ENCODE peak calls at places on chromosomes 2 and 18, in six cellular contexts. R, N, D, I, A and O are unnamed samples.

GRCh38 chr2:98846041-98846440 is 90.0 kb downstream of the CRACDL start:
- DNase-seq in R (no peak), D (no peak), A (no peak), N (no peak), I (no peak), O (no peak)

GRCh38 chr2:195967336-195967735 is 101.3 kb downstream of the DNAH7 start:
- DNase-seq in I (peak), A (peak), R (no peak), D (no peak), N (no peak), O (no peak)

GRCh38 chr2:232434563-232435374 is 21.2 kb upstream of the ALPI start:
- DNase-seq in D (no peak), I (no peak), R (no peak), A (no peak), N (no peak), O (no peak)

GRCh38 chr2:137005173-137005572 is 239.8 kb downstream of the THSD7B start:
- DNase-seq in A (no peak), R (no peak), I (no peak), N (no peak), D (no peak), O (no peak)

GRCh38 chr2:170106441-170106840 is 71.5 kb upstream of the MYO3B start:
- DNase-seq in R (no peak), D (no peak), I (no peak), A (no peak), N (no peak), O (no peak)

GRCh38 chr2:234595829-234596228 is 98.9 kb upstream of the ARL4C start:
- DNase-seq in I (peak), R (no peak), N (peak), D (no peak), A (no peak), O (no peak)

GRCh38 chr2:142014536-142014935 is 116.3 kb downstream of the LRP1B start:
- DNase-seq in N (no peak), I (no peak), R (no peak), A (no peak), D (no peak), O (no peak)

GRCh38 chr2:219772103-219772502 is 144.7 kb downstream of the SLC4A3 start:
- DNase-seq in I (no peak), A (no peak), D (no peak), N (no peak), R (no peak), O (no peak)

GRCh38 chr2:157929871-157930667 is 53.9 kb upstream of the ACVR1 start:
- DNase-seq in A (no peak), N (no peak), I (no peak), D (no peak), R (no peak), O (no peak)

GRCh38 chr18:55779461-55779710 is 191.4 kb upstream of the TCF4 start:
- DNase-seq in D (no peak), N (peak), A (peak), I (peak), R (no peak), O (no peak)

GRCh38 chr2:168184896-168185513 is 62.4 kb downstream of the STK39 start:
- DNase-seq in R (no peak), I (peak), N (peak), D (no peak), A (no peak), O (no peak)

GRCh38 chr18:64692826-64693225 is 543.9 kb upstream of the LINC00305 start:
- DNase-seq in D (no peak), I (no peak), A (no peak), R (no peak), N (no peak), O (no peak)

GRCh38 chr18:79615091-79615490 is 64.5 kb upstream of the CTDP1 start:
- DNase-seq in D (peak), R (no peak), N (no peak), A (no peak), I (no peak), O (no peak)

GRCh38 chr18:5425721-5426120 is 118.1 kb downstream of the EPB41L3 start:
- DNase-seq in D (no peak), R (no peak), A (no peak), I (no peak), N (no peak), O (no peak)

GRCh38 chr18:5421981-5422380 is 121.8 kb downstream of the EPB41L3 start:
- DNase-seq in A (no peak), I (no peak), R (no peak), D (no peak), N (no peak), O (no peak)

GRCh38 chr18:5422626-5423025 is 121.2 kb downstream of the EPB41L3 start:
- DNase-seq in I (no peak), A (no peak), R (no peak), D (no peak), N (no peak), O (no peak)

GRCh38 chr18:5420909-5421308 is 122.9 kb downstream of the EPB41L3 start:
- DNase-seq in D (no peak), I (no peak), R (no peak), A (no peak), N (no peak), O (no peak)

GRCh38 chr18:5424903-5425302 is 118.9 kb downstream of the EPB41L3 start:
- DNase-seq in N (peak), A (peak), R (no peak), D (no peak), I (no peak), O (no peak)
- TF ChIP-seq CTCF in N (peak), A (peak), R (peak), D (peak), I (peak), O (peak)

DNA sequence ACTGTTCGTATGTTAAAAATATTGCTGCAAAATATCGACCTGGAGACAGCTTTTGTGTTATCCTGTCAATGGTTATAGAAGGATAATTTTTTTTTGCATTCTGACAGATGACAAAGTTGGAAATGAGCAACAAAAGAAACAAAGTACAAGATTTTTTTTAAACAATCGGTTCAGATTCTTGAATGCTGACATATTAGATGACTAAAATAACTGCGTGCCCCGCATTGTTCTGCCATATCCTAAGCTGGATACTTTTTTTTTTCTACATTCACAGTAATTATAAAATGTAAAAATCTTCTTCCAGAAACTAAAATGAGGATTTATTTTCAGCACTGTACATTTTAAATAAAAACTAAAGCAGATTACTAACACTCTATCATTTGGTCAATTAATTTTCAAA is 67.1 kb downstream of the ABCG8 start:
- DNase-seq in R (no peak), N (no peak), A (peak), I (no peak), D (no peak), O (no peak)
- H3K4me3 ChIP-seq in R (no peak), N (no peak), A (no peak), I (no peak), D (no peak), O (no peak)

GRCh38 chr18:36374262-36374661 is 76.7 kb downstream of the FHOD3 start:
- DNase-seq in A (no peak), N (no peak), D (no peak), I (no peak), R (no peak), O (no peak)

GRCh38 chr18:36377626-36378025 is 80.1 kb downstream of the FHOD3 start:
- DNase-seq in R (no peak), D (peak), N (no peak), I (no peak), A (no peak), O (no peak)

GRCh38 chr18:36376361-36376760 is 78.8 kb downstream of the FHOD3 start:
- DNase-seq in A (peak), D (no peak), N (peak), R (no peak), I (no peak), O (no peak)

GRCh38 chr18:36375118-36375517 is 77.6 kb downstream of the FHOD3 start:
- DNase-seq in N (no peak), D (no peak), A (no peak), R (no peak), I (no peak), O (no peak)

GRCh38 chr18:36372902-36373301 is 75.4 kb downstream of the FHOD3 start:
- DNase-seq in N (peak), I (peak), A (peak), D (no peak), R (no peak), O (no peak)
- TF ChIP-seq CTCF in N (peak), I (peak), A (peak), D (no peak), R (no peak), O (no peak)

GRCh38 chr2:88450186-88450585 is 2.3 kb downstream of the FOXI3 start:
- DNase-seq in D (no peak), N (no peak), R (no peak), I (no peak), A (no peak), O (no peak)

GRCh38 chr2:88450925-88451575 is 1.4 kb downstream of the FOXI3 start:
- DNase-seq in N (no peak), D (no peak), R (no peak), I (no peak), A (no peak), O (no peak)

GRCh38 chr2:88452980-88453582 is 588 bp upstream of the FOXI3 start:
- DNase-seq in A (peak), I (peak), D (no peak), N (no peak), R (no peak), O (no peak)

GRCh38 chr2:88452151-88452851 is at the start of gene FOXI3:
- DNase-seq in N (no peak), R (no peak), A (no peak), D (no peak), I (peak), O (peak)

DNA sequence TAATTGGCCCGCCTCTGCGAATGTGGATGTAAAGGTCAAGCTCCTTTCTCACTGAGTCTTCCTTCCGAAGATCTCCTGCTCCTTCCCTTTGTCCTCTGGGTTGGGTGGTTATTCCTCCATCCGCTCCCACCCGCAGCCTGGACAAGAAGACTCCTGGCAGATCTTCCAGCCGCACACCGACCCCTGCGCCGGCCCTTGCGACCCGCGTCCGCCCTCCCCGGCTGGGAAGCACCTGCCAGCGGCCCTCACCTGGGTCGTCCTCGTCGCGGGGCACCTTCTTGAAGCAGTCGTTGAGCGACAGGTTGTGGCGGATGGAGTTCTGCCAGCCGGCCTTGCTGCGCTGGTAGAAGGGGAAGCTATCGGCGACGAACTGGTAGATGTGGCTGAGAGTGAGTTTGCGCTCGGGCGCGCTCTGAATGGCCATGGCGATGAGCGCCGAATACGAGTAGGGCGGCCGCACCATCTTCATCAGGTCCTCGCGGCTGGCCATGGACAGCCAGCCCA is 794 bp downstream of the FOXI3 start:
- DNase-seq in R (no peak), N (no peak), D (no peak), A (no peak), I (peak), O (peak)
- H3K4me3 ChIP-seq in R (no peak), N (no peak), D (no peak), A (no peak), I (peak), O (no peak)

DNA sequence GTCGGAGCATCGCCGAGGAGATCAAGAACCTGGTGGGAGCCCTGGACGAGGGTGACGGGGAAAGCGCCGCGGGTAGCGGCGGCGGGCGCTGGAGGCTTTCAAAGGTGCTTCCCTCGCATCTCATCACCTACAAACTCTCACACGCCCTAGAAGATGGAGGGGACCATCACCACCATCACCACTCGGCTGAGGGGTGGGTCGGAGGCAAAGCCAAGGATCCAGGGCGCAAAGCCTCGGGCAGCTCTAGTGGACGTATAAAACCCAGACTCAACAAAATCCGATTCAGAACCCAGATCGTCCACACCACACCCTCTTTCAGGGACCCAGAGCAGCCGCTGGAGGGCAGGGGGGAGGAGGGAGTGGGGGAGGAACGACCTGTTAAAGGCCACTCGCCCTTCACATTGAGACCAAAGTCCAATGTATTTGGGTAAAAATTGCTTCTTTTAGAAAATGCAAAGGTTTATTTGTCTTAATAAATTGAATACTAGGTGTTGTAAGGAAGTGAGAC is 1.5 kb downstream of the SOWAHC start:
- DNase-seq in D (no peak), I (peak), N (no peak), R (no peak), A (no peak), O (no peak)
- TF ChIP-seq CTCF in D (no peak), I (no peak), N (no peak), R (no peak), A (peak), O (no peak)

DNA sequence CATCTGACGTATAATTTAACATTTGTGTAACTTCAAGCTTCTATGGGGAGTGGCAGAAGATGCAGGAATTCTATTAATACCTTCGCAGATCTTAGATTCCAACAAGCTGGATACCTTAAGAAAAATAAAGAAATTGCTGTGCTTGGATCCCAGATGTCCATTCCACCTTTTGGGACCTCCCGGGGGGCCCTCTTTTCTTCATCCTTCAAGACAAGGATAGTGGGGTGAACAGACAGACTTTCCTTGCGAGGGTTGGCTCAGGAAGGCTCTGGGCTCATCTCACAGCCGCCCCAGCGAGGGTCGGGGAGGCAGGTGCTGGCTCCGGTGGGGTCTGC is 509 bp upstream of the RNF144A start:
- DNase-seq in N (no peak), R (no peak), I (no peak), A (no peak), D (no peak), O (no peak)
- H3K4me3 ChIP-seq in N (peak), R (peak), I (no peak), A (peak), D (peak), O (peak)

DNA sequence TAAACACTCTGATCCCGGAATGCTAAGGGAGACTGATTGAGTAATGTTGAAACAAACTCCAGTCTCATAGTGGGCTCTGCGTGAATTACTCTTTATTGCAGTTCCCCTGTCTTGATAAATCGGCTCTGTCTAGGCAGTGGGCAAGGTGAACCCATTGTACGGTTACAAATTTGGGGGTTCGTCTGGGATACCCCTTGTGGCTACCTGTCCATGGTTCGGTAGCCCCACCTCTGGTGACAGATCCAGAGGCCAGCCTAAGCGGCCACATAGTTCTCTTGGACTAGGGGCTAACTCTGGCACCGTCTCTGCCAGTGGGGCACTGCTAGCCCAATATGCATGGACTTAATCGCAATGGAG is 1.1 kb upstream of the STARD7 start:
- DNase-seq in N (no peak), A (no peak), I (no peak), D (no peak), R (no peak), O (no peak)
- TF ChIP-seq CTCF in N (no peak), A (no peak), I (no peak), D (no peak), R (no peak), O (no peak)